ENCODE peak calls at places on chromosomes 12 and 14, in nine cellular contexts. I, O, S, R, A, F, U, Y and V are unnamed samples.
A peak's percentile ranks its signal among the peaks of the same experiment; 100 is the strongest.

GRCh38 chr14:73776194-73776537 is 62.0 kb upstream of the PNMA1 start:
- DNase-seq in I (no peak), O (no peak), S (no peak), R (no peak), A (no peak), F (no peak), U (no peak), Y (no peak), V (no peak)

GRCh38 chr12:2924019-2924418 is 33.3 kb downstream of the TULP3 start:
- DNase-seq in I (no peak), O (no peak), S (no peak), R (no peak), A (no peak), F (no peak), U (no peak), Y (no peak), V (no peak)

GRCh38 chr12:4813741-4814140 is 93.5 kb downstream of the GALNT8 start:
- DNase-seq in I (no peak), O (no peak), S (no peak), R (no peak), A (no peak), F (no peak), U (no peak), Y (no peak), V (no peak)

GRCh38 chr12:113241191-113242017 is 20.1 kb downstream of the TPCN1 start:
- DNase-seq in I (no peak), O (no peak), S (peak; percentile 66), R (peak; percentile 25), A (peak; percentile 49), F (no peak), U (peak; percentile 84), Y (no peak), V (no peak)

GRCh38 chr12:31589582-31589895 is 1.4 kb downstream of the DENND5B start:
- DNase-seq in I (no peak), O (peak; percentile 81), S (no peak), R (no peak), A (no peak), F (no peak), U (no peak), Y (no peak), V (no peak)

GRCh38 chr14:73713206-73713803 is 879 bp downstream of the PNMA1 start:
- DNase-seq in I (no peak), O (no peak), S (no peak), R (no peak), A (no peak), F (no peak), U (no peak), Y (no peak), V (no peak)

GRCh38 chr12:3810016-3810370 is 57.1 kb upstream of the CRACR2A start:
- DNase-seq in I (no peak), O (no peak), S (no peak), R (no peak), A (no peak), F (no peak), U (no peak), Y (no peak), V (no peak)

GRCh38 chr12:116838395-116838794 is 42.8 kb downstream of the HRK start:
- DNase-seq in I (no peak), O (no peak), S (no peak), R (no peak), A (no peak), F (no peak), U (no peak), Y (no peak), V (no peak)

GRCh38 chr14:101707285-101707842 is 54.1 kb upstream of the PPP2R5C start:
- DNase-seq in I (peak; percentile 83), O (peak; percentile 91), S (peak; percentile 81), R (peak; percentile 81), A (no peak), F (no peak), U (peak; percentile 43), Y (peak; percentile 53), V (peak; percentile 70)

GRCh38 chr14:70789361-70789760 is 20.0 kb downstream of the MAP3K9 start:
- DNase-seq in I (no peak), O (no peak), S (no peak), R (no peak), A (no peak), F (no peak), U (no peak), Y (no peak), V (no peak)

GRCh38 chr14:61347771-61348443 is 26.5 kb downstream of the PRKCH start:
- DNase-seq in I (no peak), O (no peak), S (no peak), R (no peak), A (no peak), F (no peak), U (no peak), Y (no peak), V (no peak)

GRCh38 chr14:85054178-85054577 is 475.8 kb upstream of the FLRT2 start:
- DNase-seq in I (no peak), O (peak; percentile 20), S (no peak), R (no peak), A (no peak), F (no peak), U (no peak), Y (no peak), V (no peak)

GRCh38 chr14:94074534-94074933 is 6.5 kb downstream of the DDX24 start:
- DNase-seq in I (no peak), O (no peak), S (no peak), R (no peak), A (no peak), F (no peak), U (no peak), Y (no peak), V (no peak)

GRCh38 chr12:127509066-127509778 is 757.7 kb upstream of the TMEM132C start:
- DNase-seq in I (no peak), O (no peak), S (no peak), R (no peak), A (no peak), F (no peak), U (no peak), Y (no peak), V (no peak)

GRCh38 chr12:12376636-12377448 is 20.0 kb downstream of the BORCS5 start:
- DNase-seq in I (peak; percentile 66), O (peak; percentile 92), S (peak; percentile 87), R (peak; percentile 81), A (peak; percentile 52), F (peak; percentile 22), U (peak; percentile 52), Y (peak; percentile 55), V (peak; percentile 65)

GRCh38 chr14:37195327-37195726 is 2.4 kb upstream of the MIPOL1 start:
- DNase-seq in I (no peak), O (no peak), S (no peak), R (peak; percentile 72), A (no peak), F (no peak), U (no peak), Y (no peak), V (no peak)

GRCh38 chr12:116508145-116509121 is 50.7 kb upstream of the MAP1LC3B2 start:
- DNase-seq in I (peak; percentile 66), O (peak; percentile 79), S (peak; percentile 53), R (no peak), A (no peak), F (peak; percentile 74), U (no peak), Y (no peak), V (no peak)

GRCh38 chr12:51343201-51343600 is 3.3 kb downstream of the CELA1 start:
- DNase-seq in I (no peak), O (no peak), S (no peak), R (no peak), A (no peak), F (no peak), U (no peak), Y (no peak), V (no peak)
- TF ChIP-seq REST in I (no peak), O (no peak), S (no peak), R (no peak), A (no peak), F (no peak), U (no peak), Y (no peak), V (no peak)

GRCh38 chr14:88439088-88439487 is 53.6 kb downstream of the SPATA7 start:
- DNase-seq in I (no peak), O (no peak), S (no peak), R (no peak), A (no peak), F (no peak), U (no peak), Y (no peak), V (no peak)

GRCh38 chr14:88437659-88438058 is 52.2 kb downstream of the SPATA7 start:
- DNase-seq in I (no peak), O (no peak), S (no peak), R (no peak), A (no peak), F (no peak), U (no peak), Y (no peak), V (no peak)
- TF ChIP-seq REST in I (no peak), O (no peak), S (no peak), R (no peak), A (no peak), F (no peak), U (no peak), Y (no peak), V (no peak)

DNA sequence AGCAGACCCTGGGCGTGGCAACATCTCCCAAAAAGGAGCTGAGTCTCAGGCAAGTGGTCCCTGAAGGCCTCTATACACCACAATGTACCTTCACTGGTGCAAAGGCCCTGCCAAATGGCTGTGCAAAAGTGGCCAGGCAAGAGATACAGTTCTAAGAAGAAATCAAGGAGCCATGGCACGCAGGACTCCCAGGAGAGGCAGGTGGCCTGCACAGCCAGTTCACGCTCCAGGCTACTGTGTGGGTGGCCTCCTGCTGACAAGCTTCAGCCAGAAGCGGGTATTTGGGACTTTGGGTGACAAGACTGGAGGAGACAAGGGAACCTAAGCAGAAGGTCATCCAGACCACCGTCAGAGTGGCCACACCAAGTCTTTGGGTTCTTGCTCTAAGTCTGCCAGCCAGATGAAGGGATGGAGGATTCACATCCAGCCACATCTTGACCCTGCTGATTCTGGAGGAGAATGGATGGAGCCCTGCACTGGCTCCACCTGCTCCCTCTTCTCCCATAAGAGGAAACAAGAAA is 20.5 kb upstream of the ZFP36L1 start:
- DNase-seq in I (no peak), O (no peak), S (no peak), R (no peak), A (no peak), F (no peak), U (no peak), Y (no peak), V (no peak)
- TF ChIP-seq REST in I (no peak), O (no peak), S (no peak), R (no peak), A (no peak), F (no peak), U (no peak), Y (no peak), V (no peak)

DNA sequence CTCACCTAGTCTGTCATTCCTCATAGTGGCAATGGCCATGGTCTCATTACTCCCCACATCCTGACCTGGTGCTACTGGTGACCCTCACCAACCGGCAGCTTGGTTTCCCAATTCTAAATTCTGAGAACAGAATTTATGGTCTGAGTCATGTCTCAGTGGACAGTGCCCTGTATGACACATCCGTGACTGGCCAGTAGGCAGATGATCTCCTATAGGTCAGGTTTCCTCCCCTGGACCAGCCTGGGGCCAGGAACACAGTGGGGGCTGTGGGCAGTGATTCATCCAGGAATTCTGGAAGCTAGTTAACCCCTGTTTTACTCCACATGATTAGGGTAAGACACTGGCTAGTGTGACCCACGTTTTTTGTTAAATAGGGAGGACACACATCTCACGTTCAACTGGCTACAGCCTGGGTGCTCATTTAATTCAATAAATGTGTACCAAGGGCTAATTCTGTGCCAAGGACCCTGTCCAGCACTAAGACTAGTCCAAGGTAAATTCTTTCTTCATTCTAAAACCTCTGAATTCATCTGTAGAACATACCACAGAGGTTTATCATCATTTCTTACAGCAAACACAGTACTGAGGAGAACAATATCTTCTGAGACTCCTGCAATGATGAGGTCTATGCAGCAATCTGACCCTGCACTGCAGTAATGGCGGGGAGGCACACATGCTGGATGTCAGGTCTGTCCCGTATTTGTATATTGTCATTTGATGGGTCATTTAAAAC is 249.6 kb upstream of the TBX3 start:
- DNase-seq in I (peak; percentile 6), O (no peak), S (peak; percentile 94), R (peak; percentile 46), A (no peak), F (no peak), U (peak; percentile 84), Y (no peak), V (peak; percentile 73)
- TF ChIP-seq REST in I (peak; percentile 59), O (no peak), S (peak; percentile 41), R (no peak), A (no peak), F (no peak), U (no peak), Y (no peak), V (no peak)